ENCODE peak calls at places on chromosomes 12 and 14, in eight cellular contexts. Z is EL, S is RPMI8226, K is stomach, F is KBM-7, R is HL-60, H is T-helper 1 cell, E is AML-193. W is an unnamed sample.

GRCh38 chr12:132986885-132987225 is 688 bp downstream of the ZNF26 start:
- DNase-seq in Z (peak; percentile 25), S (peak; percentile 23), K (no peak), F (no peak), R (no peak), H (no peak), E (no peak), W (peak; percentile 44)

GRCh38 chr14:85085981-85086380 is 444.0 kb upstream of the FLRT2 start:
- DNase-seq in Z (no peak), S (no peak), K (no peak), F (no peak), R (no peak), H (no peak), E (no peak), W (no peak)

GRCh38 chr12:49489720-49490119 is 49.1 kb upstream of the KCNH3 start:
- DNase-seq in Z (peak; percentile 90), S (no peak), K (no peak), F (no peak), R (no peak), H (no peak), E (no peak), W (no peak)

GRCh38 chr14:20314026-20314425 is 8.3 kb upstream of the TTC5 start:
- DNase-seq in Z (no peak), S (no peak), K (no peak), F (no peak), R (no peak), H (no peak), E (no peak), W (no peak)

GRCh38 chr14:50260511-50260910 is 29.1 kb upstream of the SOS2 start:
- DNase-seq in Z (peak; percentile 37), S (peak; percentile 15), K (no peak), F (peak; percentile 49), R (no peak), H (peak; percentile 33), E (peak; percentile 26), W (peak; percentile 54)

GRCh38 chr14:32004300-32004699 is 72.8 kb upstream of the ARHGAP5 start:
- DNase-seq in Z (peak; percentile 32), S (no peak), K (no peak), F (no peak), R (no peak), H (no peak), E (no peak), W (no peak)

GRCh38 chr14:99952453-99952852 is 112.8 kb upstream of the EVL start:
- DNase-seq in Z (no peak), S (no peak), K (no peak), F (no peak), R (no peak), H (no peak), E (no peak), W (no peak)

GRCh38 chr12:111406474-111407370 is 999 bp downstream of the SH2B3 start:
- DNase-seq in Z (no peak), S (peak; percentile 20), K (no peak), F (peak; percentile 74), R (no peak), H (peak; percentile 37), E (no peak), W (no peak)

GRCh38 chr14:99899578-99900178 is 106.5 kb downstream of the EML1 start:
- DNase-seq in Z (peak; percentile 31), S (peak; percentile 26), K (no peak), F (peak; percentile 28), R (no peak), H (no peak), E (peak; percentile 14), W (peak; percentile 18)

GRCh38 chr14:81727243-81727642 is 193.6 kb upstream of the SEL1L start:
- DNase-seq in Z (no peak), S (peak; percentile 7), K (peak; percentile 26), F (no peak), R (no peak), H (no peak), E (no peak), W (peak; percentile 86)

GRCh38 chr12:115313929-115314328 is 630.0 kb upstream of the TBX3 start:
- DNase-seq in Z (peak; percentile 89), S (no peak), K (no peak), F (no peak), R (no peak), H (no peak), E (no peak), W (no peak)

GRCh38 chr12:4030938-4031702 is 157.9 kb upstream of the PARP11 start:
- DNase-seq in Z (peak; percentile 98), S (peak; percentile 55), K (peak; percentile 86), F (peak; percentile 44), R (peak; percentile 38), H (peak; percentile 70), E (peak; percentile 22), W (peak; percentile 54)

GRCh38 chr12:52181757-52182156 is 10.1 kb downstream of the KRT80 start:
- DNase-seq in Z (peak; percentile 86), S (no peak), K (no peak), F (no peak), R (no peak), H (no peak), E (no peak), W (peak; percentile 97)

GRCh38 chr12:53999596-54000104 is 311 bp upstream of the HOXC9 start:
- DNase-seq in Z (peak; percentile 83), S (no peak), K (no peak), F (no peak), R (no peak), H (no peak), E (no peak), W (peak; percentile 96)

GRCh38 chr14:105419305-105420091 is at the start of gene MTA1:
- DNase-seq in Z (peak; percentile 49), S (peak; percentile 62), K (peak; percentile 56), F (no peak), R (no peak), H (peak; percentile 23), E (peak; percentile 17), W (peak; percentile 85)

GRCh38 chr12:20557076-20557475 is 138.1 kb upstream of the SLCO1C1 start:
- DNase-seq in Z (no peak), S (no peak), K (no peak), F (no peak), R (no peak), H (no peak), E (no peak), W (peak; percentile 31)

GRCh38 chr12:77064891-77065360 is 443 bp downstream of the E2F7 start:
- DNase-seq in Z (no peak), S (no peak), K (no peak), F (no peak), R (no peak), H (no peak), E (no peak), W (peak; percentile 77)

GRCh38 chr12:93710574-93710926 is 33.4 kb downstream of the CRADD start:
- DNase-seq in Z (no peak), S (no peak), K (no peak), F (no peak), R (no peak), H (no peak), E (no peak), W (no peak)

GRCh38 chr12:116236148-116236731 is 41.3 kb downstream of the MED13L start:
- DNase-seq in Z (peak; percentile 61), S (peak; percentile 64), K (peak; percentile 54), F (peak; percentile 55), R (no peak), H (peak; percentile 53), E (peak; percentile 26), W (peak; percentile 84)

GRCh38 chr12:8779281-8779680 is 43.1 kb upstream of the A2ML1 start:
- DNase-seq in Z (no peak), S (no peak), K (no peak), F (no peak), R (no peak), H (no peak), E (no peak), W (no peak)

GRCh38 chr12:127245437-127245836 is 1021.5 kb upstream of the TMEM132C start:
- DNase-seq in Z (peak; percentile 65), S (no peak), K (no peak), F (no peak), R (no peak), H (no peak), E (no peak), W (no peak)

W was measured in NCI-H69.